ENCODE peak calls at places on chromosomes 6 and 20, in seven cellular contexts. S is ovary; G is OCI-LY7; Z is CD8-positive, alpha-beta T cell; T is PC-3; F is endodermal cell; B is fibroblast of lung. X is an unnamed sample.

GRCh38 chr6:2952557-2953095 is 18.7 kb downstream of the SERPINB6 start:
- DNase-seq in B (peak; percentile 87), G (peak; percentile 82), Z (peak; percentile 44), T (peak; percentile 76), S (peak; percentile 69), F (peak; percentile 97), X (peak; percentile 57)

GRCh38 chr6:86969573-86969972 is 32.2 kb downstream of the HTR1E start:
- DNase-seq in T (peak; percentile 22), B (no peak), G (no peak), F (no peak), Z (no peak), S (no peak), X (no peak)

GRCh38 chr6:162442675-162443074 is 284.9 kb downstream of the PRKN start:
- DNase-seq in T (no peak), G (peak; percentile 27), F (peak; percentile 83), Z (no peak), B (peak; percentile 17), S (no peak), X (no peak)

GRCh38 chr6:150841697-150842096 is 23.8 kb upstream of the MTHFD1L start:
- DNase-seq in G (no peak), B (no peak), Z (no peak), F (no peak), S (no peak), T (no peak), X (no peak)

GRCh38 chr6:133951881-133952814 is 876 bp upstream of the TBPL1 start:
- DNase-seq in T (peak; percentile 66), S (peak; percentile 63), G (peak; percentile 89), B (peak; percentile 83), F (peak; percentile 77), Z (peak; percentile 26), X (peak; percentile 65)

GRCh38 chr20:51938557-51939324 is 136.4 kb upstream of the SALL4 start:
- DNase-seq in B (peak; percentile 85), F (no peak), S (no peak), Z (no peak), G (no peak), T (peak; percentile 78), X (no peak)

GRCh38 chr6:157708933-157709332 is 114.1 kb upstream of the SNX9 start:
- DNase-seq in B (no peak), G (no peak), T (no peak), S (no peak), Z (no peak), F (no peak), X (no peak)

GRCh38 chr6:104956663-104957294 is at the start of gene LIN28B:
- DNase-seq in G (no peak), S (no peak), Z (no peak), B (no peak), F (no peak), T (no peak), X (no peak)

GRCh38 chr20:52924411-52925271 is 47.5 kb upstream of the TSHZ2 start:
- DNase-seq in B (no peak), S (no peak), Z (no peak), G (no peak), T (no peak), F (no peak), X (peak; percentile 63)

GRCh38 chr6:124927806-124928205 is 34.4 kb upstream of the RNF217 start:
- DNase-seq in B (peak; percentile 38), G (no peak), Z (no peak), S (no peak), T (peak; percentile 85), F (no peak), X (peak; percentile 83)

GRCh38 chr20:46928580-46929132 is 34.0 kb downstream of the EYA2 start:
- DNase-seq in B (peak; percentile 36), G (no peak), Z (no peak), T (no peak), S (no peak), F (no peak), X (no peak)

GRCh38 chr20:22805219-22805618 is 220.8 kb upstream of the FOXA2 start:
- DNase-seq in T (peak; percentile 33), G (no peak), F (peak; percentile 77), S (no peak), Z (no peak), B (peak; percentile 86), X (peak; percentile 92)

GRCh38 chr6:69865126-69865525 is 1.2 kb upstream of the COL19A1 start:
- DNase-seq in G (no peak), S (no peak), F (no peak), B (peak; percentile 72), T (peak; percentile 46), Z (no peak), X (peak; percentile 50)

GRCh38 chr6:166691199-166691598 is 64.1 kb upstream of the RPS6KA2 start:
- DNase-seq in Z (no peak), G (no peak), T (peak; percentile 76), B (peak; percentile 20), F (no peak), S (no peak), X (peak; percentile 90)

GRCh38 chr6:118306640-118307238 is 241.4 kb upstream of the PLN start:
- DNase-seq in B (no peak), S (no peak), F (no peak), T (no peak), G (no peak), Z (no peak), X (no peak)

DNA sequence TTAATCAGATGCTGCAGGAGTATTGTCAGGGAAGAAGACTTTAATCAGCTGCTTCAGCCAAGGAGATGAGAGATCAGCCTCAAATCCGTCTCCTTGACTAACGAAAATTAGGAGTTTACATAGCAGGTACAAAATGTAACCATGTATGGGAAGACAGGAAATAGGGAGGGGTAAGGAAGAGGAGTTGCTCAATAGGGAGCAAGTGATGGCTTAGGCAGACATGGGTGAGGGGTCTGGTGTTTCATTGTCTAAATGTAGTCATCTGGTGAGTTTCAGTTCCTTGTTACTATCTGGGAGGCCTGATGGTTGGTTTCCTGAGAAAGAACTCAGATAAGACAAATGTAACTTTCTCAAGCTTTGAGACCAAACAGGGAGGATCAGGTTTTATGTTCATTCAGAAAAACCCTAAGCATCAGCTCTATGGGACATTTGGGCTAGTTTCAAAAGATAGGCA is 217.3 kb upstream of the SULF2 start:
- DNase-seq in T (no peak), B (no peak), S (no peak), Z (no peak), G (peak; percentile 93), F (no peak), X (no peak)
- H3K4me1 ChIP-seq in T (peaks cover 8% of the 10 kb centered on the region), B (no peaks in the 10 kb centered on the region), S (no peaks in the 10 kb centered on the region), Z (no peaks in the 10 kb centered on the region), G (peaks cover 60% of the 10 kb centered on the region), F (no peaks in the 10 kb centered on the region), X (no peaks in the 10 kb centered on the region)

DNA sequence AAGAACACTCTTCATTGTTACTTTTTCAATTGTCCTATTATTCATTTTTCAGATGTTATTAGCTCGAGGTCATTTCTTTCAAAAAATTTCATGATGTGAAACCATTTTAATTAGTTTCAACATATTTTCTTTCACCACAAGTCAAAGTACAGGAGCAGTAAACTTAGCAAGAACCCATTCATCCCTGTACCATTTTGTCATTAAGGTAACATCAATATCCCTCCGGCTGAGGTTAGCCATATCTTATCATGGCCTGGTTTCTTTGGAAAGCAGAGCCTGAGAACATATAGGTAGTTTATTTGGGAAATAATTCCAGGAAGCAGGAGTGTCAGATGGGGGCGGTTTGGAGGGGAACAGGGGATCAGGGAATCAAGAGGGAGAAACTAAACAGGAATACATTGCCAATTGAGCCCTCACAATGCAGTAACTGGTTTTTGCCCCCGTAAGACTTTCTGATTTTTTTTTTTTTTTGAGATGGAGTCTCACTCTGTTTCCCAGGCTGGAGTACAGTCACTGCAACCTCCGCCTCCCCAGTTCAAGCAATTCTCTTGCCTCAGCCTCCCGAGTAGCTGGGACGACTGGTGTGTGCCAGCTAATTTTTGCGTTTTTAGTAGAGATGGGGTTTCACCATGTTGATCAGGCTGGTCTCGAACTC is 83.7 kb downstream of the MKKS start:
- DNase-seq in Z (no peak), T (no peak), F (no peak), B (no peak), G (no peak), S (no peak), X (no peak)
- H3K27ac ChIP-seq in Z (peak overlapping the region; percentile 14), T (no peak overlapping the region), F (no peak overlapping the region), B (no peak overlapping the region), G (no peak overlapping the region), S (no peak overlapping the region), X (no peak overlapping the region)

DNA sequence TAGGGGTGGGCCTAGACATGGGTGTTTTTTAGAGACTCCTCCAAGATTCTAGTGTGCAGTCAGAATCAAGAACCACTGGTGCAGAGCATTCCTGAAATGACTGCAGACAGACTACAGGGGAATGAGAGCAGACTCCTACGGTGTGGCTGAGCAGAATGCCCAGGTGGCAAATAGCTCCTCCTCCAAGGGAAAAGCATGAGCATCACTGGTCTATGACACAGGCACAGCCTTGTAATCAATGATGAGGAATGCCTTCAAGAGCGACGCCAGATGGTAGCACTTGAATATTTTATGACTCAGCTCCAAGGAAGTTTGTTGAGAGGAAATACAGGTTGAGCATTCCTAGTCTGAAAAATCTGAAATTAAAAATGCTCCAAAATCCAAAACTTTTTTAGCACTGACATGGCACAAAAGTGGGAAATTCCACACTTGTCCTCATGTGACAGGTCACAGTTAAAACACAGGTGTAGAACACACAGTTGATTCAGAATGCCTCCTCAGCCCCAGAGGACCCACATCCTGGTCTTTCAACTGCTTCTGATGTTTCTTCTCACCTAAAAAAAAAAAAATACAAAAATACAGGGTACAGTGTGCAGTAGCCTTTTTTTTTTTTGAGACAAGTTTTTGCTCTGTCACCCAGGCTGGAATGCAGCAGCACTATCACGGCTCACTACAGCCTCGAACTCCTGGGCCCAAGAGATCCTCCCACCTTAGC is 10.5 kb upstream of the FAM8A1 start:
- DNase-seq in T (peak; percentile 93), F (no peak), S (no peak), Z (no peak), B (peak; percentile 66), G (no peak), X (peak; percentile 93)
- TF ChIP-seq CTCF in T (peak; percentile 54), F (no peak), S (no peak), Z (no peak), B (no peak), G (no peak), X (peak; percentile 62)

DNA sequence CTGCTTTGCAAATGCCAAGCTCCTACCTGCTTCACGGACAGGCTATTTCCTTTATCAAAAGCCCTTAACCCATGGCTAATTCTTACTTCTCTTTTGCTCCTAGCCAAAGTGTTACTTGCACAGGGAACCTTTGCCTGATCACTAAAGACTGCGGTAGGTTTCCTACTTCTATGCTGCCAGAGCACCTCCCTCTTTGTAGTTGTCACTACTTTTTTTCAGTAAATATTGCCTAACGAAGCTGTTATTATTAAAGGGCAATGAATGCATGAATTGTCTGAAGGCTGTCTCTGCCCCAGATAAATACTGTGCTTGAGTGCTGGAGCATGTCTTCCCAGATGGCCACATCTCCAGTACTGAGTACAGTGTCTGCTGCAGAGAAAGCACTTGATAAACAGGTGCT is 73.4 kb upstream of the TRAF3IP2 start:
- DNase-seq in F (no peak), G (no peak), S (no peak), T (no peak), Z (no peak), B (no peak), X (no peak)
- H3K4me1 ChIP-seq in F (peaks cover 7% of the 10 kb centered on the region), G (peaks cover 4% of the 10 kb centered on the region), S (peaks cover 2% of the 10 kb centered on the region), T (no peaks in the 10 kb centered on the region), Z (peaks cover 25% of the 10 kb centered on the region), B (peaks cover 4% of the 10 kb centered on the region), X (no peaks in the 10 kb centered on the region)

DNA sequence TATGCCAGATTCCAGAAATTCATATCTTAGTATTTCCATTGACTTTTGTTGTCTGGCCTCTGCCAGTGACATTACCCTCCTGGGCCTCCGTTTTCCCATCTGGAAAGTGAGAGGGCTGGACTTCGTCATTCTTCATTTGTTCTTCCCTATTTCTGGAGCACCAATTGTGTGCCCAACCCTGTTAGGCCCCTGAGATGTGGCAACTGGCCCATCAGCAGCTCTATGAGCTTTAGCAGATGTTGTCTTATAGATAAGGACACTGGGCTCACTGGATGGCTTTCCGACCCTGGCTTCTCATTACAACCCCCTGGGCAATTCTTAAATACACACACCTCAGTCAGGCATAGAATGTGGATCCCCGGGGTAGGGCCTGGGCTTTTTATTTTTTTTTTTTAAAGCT is 14.7 kb downstream of the PABPC1L start:
- DNase-seq in G (no peak), T (no peak), Z (no peak), F (no peak), S (no peak), B (no peak), X (no peak)
- H3K27ac ChIP-seq in G (no peak overlapping the region), T (no peak overlapping the region), Z (no peak overlapping the region), F (no peak overlapping the region), S (no peak overlapping the region), B (no peak overlapping the region), X (no peak overlapping the region)

X was measured in foreskin keratinocyte.